ENCODE peak calls at places on chromosomes 3 and 15, in eight cellular contexts. D is adrenal gland; O is cardiac muscle cell; V is DND-41; E is fibroblast of lung; C is GM06990; U is CD4-positive, alpha-beta memory T cell; Y is upper lobe of right lung. Z is an unnamed sample.
A peak's percentile ranks its signal among the peaks of the same experiment; 100 is the strongest.

GRCh38 chr3:146222204-146223046 is 28.5 kb downstream of the PLSCR4 start:
- DNase-seq in Y (no peak), E (peak; percentile 36), V (no peak), C (no peak), D (peak; percentile 18), U (no peak), O (peak; percentile 52), Z (no peak)

GRCh38 chr15:93420050-93420452 is 331.0 kb upstream of the RGMA start:
- DNase-seq in O (no peak), C (no peak), D (no peak), V (no peak), Y (no peak), U (no peak), E (no peak), Z (no peak)

GRCh38 chr3:155230382-155230781 is 63.1 kb downstream of the STRIT1 start:
- DNase-seq in E (peak; percentile 56), U (no peak), V (no peak), O (peak; percentile 68), D (no peak), Y (no peak), C (no peak), Z (no peak)

GRCh38 chr15:64640146-64640868 is 135.1 kb downstream of the RBPMS2 start:
- DNase-seq in U (no peak), C (no peak), Y (no peak), D (no peak), E (peak; percentile 41), O (no peak), V (no peak), Z (no peak)

GRCh38 chr3:146044046-146044445 is 116.9 kb downstream of the PLOD2 start:
- DNase-seq in Y (no peak), U (no peak), E (no peak), C (no peak), O (no peak), D (no peak), V (no peak), Z (no peak)

GRCh38 chr15:45026646-45027045 is 3.7 kb downstream of the SORD start:
- DNase-seq in U (no peak), D (no peak), V (no peak), Y (no peak), E (no peak), O (no peak), C (no peak), Z (no peak)

GRCh38 chr3:117853923-117854322 is 1144.3 kb downstream of the TUSC7 start:
- DNase-seq in D (no peak), V (no peak), C (no peak), O (peak; percentile 4), Y (no peak), U (no peak), E (peak; percentile 87), Z (no peak)

GRCh38 chr15:42692997-42693396 is 43.9 kb downstream of the CDAN1 start:
- DNase-seq in E (no peak), V (no peak), C (no peak), D (no peak), U (no peak), Y (peak; percentile 32), O (no peak), Z (no peak)

GRCh38 chr3:56962922-56963321 is 97.5 kb upstream of the SPATA12 start:
- DNase-seq in C (no peak), D (no peak), E (no peak), Y (no peak), V (no peak), O (no peak), U (no peak), Z (no peak)

GRCh38 chr15:42688301-42688700 is 48.6 kb downstream of the CDAN1 start:
- DNase-seq in D (no peak), E (no peak), V (no peak), O (no peak), U (no peak), Y (no peak), C (no peak), Z (no peak)

GRCh38 chr15:69668049-69668705 is 215.6 kb downstream of the RPLP1 start:
- DNase-seq in D (no peak), V (peak; percentile 5), U (no peak), O (no peak), E (no peak), C (no peak), Y (no peak), Z (no peak)
- H3K4me3 ChIP-seq in D (no peak overlapping the region), V (no peak overlapping the region), U (no peak overlapping the region), O (no peak overlapping the region), E (no peak overlapping the region), C (no peak overlapping the region), Y (no peak overlapping the region), Z (no peak overlapping the region)

GRCh38 chr3:42612928-42613327 is 12.4 kb downstream of the NKTR start:
- DNase-seq in V (no peak), O (no peak), U (no peak), E (no peak), Y (no peak), D (no peak), C (peak; percentile 31), Z (no peak)

GRCh38 chr3:42612147-42612680 is 11.7 kb downstream of the NKTR start:
- DNase-seq in U (no peak), V (no peak), Y (no peak), C (no peak), O (no peak), E (no peak), D (no peak), Z (peak; percentile 38)

GRCh38 chr3:42613462-42613861 is 13.0 kb downstream of the NKTR start:
- DNase-seq in U (no peak), E (no peak), C (no peak), Y (no peak), V (no peak), O (no peak), D (no peak), Z (peak; percentile 40)

GRCh38 chr3:42608586-42608985 is 8.1 kb downstream of the NKTR start:
- DNase-seq in O (peak; percentile 41), U (no peak), Y (no peak), C (no peak), V (no peak), E (peak; percentile 40), D (no peak), Z (no peak)

DNA sequence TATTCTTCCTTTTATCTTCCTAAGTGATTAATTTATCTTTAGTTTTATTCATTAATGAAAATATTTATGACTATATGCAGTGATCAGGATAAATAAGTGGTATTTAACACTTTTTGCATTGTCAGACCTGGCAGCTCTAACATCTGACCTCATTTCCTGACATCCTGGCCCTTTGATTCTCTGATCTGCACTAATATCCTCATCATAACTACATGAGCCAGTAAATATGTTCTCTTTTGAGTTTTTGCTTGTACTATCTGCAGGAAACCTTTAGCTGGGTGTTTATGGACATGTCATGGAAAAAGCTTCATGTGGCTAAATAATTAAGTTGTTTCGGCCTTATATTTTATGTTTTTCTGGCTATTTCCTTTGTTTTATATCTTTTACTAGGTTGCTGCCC is 10.5 kb downstream of the NKTR start:
- DNase-seq in U (no peak), Y (no peak), D (no peak), C (no peak), O (no peak), E (no peak), V (no peak), Z (peak; percentile 28)
- H3K36me3 ChIP-seq in U (peaks cover 6% of the 10 kb centered on the region), Y (peaks cover 9% of the 10 kb centered on the region), D (peaks cover 4% of the 10 kb centered on the region), C (no peaks in the 10 kb centered on the region), O (no peaks in the 10 kb centered on the region), E (no peaks in the 10 kb centered on the region), V (peaks cover 51% of the 10 kb centered on the region), Z (peaks cover 23% of the 10 kb centered on the region)

GRCh38 chr15:101193781-101194180 is 58.1 kb downstream of the CHSY1 start:
- DNase-seq in V (no peak), C (no peak), E (no peak), O (no peak), D (no peak), Y (no peak), U (no peak), Z (no peak)
- H3K4me3 ChIP-seq in V (no peak overlapping the region), C (no peak overlapping the region), E (peak overlapping the region; percentile 5), O (no peak overlapping the region), D (peak overlapping the region; percentile 0), Y (peak overlapping the region; percentile 15), U (no peak overlapping the region), Z (no peak overlapping the region)

DNA sequence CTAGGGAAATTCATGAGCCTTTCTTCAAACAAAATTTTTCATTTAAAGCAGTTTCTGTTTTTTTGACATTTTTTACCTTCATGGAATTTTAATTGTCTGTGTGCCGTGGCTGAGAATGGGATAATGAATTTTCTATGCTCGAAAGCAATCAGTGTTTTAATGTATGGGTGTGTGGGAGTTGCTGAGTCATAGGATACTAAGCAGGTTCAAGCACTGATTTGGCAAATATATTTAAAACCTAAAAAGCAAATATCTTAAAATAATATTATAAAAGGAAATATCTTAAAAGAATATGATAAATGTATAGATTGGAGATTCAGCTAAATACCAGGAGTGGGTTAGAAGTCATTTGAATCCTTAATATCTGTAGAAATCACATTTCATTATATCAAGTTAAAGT is 173.6 kb upstream of the LRRFIP2 start:
- DNase-seq in Y (no peak), E (no peak), D (no peak), V (no peak), O (peak; percentile 3), C (no peak), U (no peak), Z (no peak)
- H3K36me3 ChIP-seq in Y (peaks cover 97% of the 10 kb centered on the region), E (no peaks in the 10 kb centered on the region), D (peaks cover 70% of the 10 kb centered on the region), V (peaks cover 61% of the 10 kb centered on the region), O (peaks cover 33% of the 10 kb centered on the region), C (peaks cover 10% of the 10 kb centered on the region), U (peaks cover 30% of the 10 kb centered on the region), Z (peaks cover 70% of the 10 kb centered on the region)